ENCODE peak calls at places on chromosomes 1 and 21, in nine cellular contexts. G is CD8-positive, alpha-beta T cell; U is SJSA1; W is CD8-positive, alpha-beta memory T cell; B is aorta; J is NT2/D1; R is suprapubic skin; A is neural progenitor cell; O is fibroblast of lung. I is an unnamed sample.

GRCh38 chr1:89949991-89950624 is 44.8 kb upstream of the ZNF326 start:
- DNase-seq in B (no peak), U (no peak), G (no peak), A (peak; percentile 10), W (no peak), O (no peak), J (no peak), R (no peak), I (no peak)

GRCh38 chr21:34367320-34367935 is 3.6 kb downstream of the KCNE2 start:
- DNase-seq in W (peak; percentile 30), O (peak; percentile 74), J (peak; percentile 74), U (peak; percentile 81), R (no peak), G (peak; percentile 41), A (peak; percentile 70), B (no peak), I (peak; percentile 79)

GRCh38 chr21:23601549-23601948 is 2005.7 kb downstream of the MRPL39 start:
- DNase-seq in R (no peak), O (no peak), A (no peak), G (no peak), B (no peak), J (no peak), U (no peak), W (no peak), I (peak; percentile 1)

GRCh38 chr1:35179864-35180263 is 13.1 kb downstream of the SFPQ start:
- DNase-seq in O (no peak), G (no peak), U (no peak), B (no peak), W (no peak), A (no peak), J (no peak), R (no peak), I (no peak)

GRCh38 chr1:222618880-222619321 is 1.0 kb downstream of the MIA3 start:
- DNase-seq in J (no peak), G (peak; percentile 7), O (peak; percentile 35), W (no peak), A (peak; percentile 56), B (peak; percentile 71), R (no peak), U (no peak), I (peak; percentile 28)

GRCh38 chr1:225861834-225862580 is 20.2 kb downstream of the TMEM63A start:
- DNase-seq in O (no peak), A (no peak), J (no peak), B (no peak), U (no peak), R (no peak), G (no peak), W (no peak), I (no peak)

GRCh38 chr1:35883681-35884155 is 709 bp downstream of the AGO1 start:
- DNase-seq in W (peak; percentile 34), R (peak; percentile 71), B (peak; percentile 85), J (no peak), U (no peak), G (peak; percentile 45), O (peak; percentile 20), A (peak; percentile 86), I (peak; percentile 72)

GRCh38 chr1:183106166-183106565 is 79.9 kb upstream of the LAMC2 start:
- DNase-seq in R (no peak), B (no peak), W (no peak), G (no peak), A (no peak), J (no peak), O (peak; percentile 49), U (no peak), I (no peak)

GRCh38 chr1:13714851-13715250 is 14.9 kb downstream of the PRDM2 start:
- DNase-seq in J (no peak), U (no peak), A (no peak), O (peak; percentile 8), W (no peak), G (no peak), R (no peak), B (no peak), I (no peak)

GRCh38 chr1:50620680-50621329 is 197.6 kb upstream of the DMRTA2 start:
- DNase-seq in G (no peak), R (no peak), B (no peak), O (peak; percentile 37), A (peak; percentile 11), U (peak; percentile 45), J (no peak), W (no peak), I (no peak)

GRCh38 chr1:215160351-215160750 is 77.8 kb downstream of the KCNK2 start:
- DNase-seq in O (peak; percentile 19), U (no peak), G (no peak), A (no peak), J (no peak), R (no peak), W (no peak), B (no peak), I (no peak)

GRCh38 chr1:237320890-237321289 is 278.9 kb downstream of the RYR2 start:
- DNase-seq in A (no peak), R (no peak), W (no peak), B (no peak), O (no peak), U (no peak), J (no peak), G (no peak), I (no peak)

GRCh38 chr1:1322952-1323351 is 1.5 kb downstream of the INTS11 start:
- DNase-seq in O (no peak), B (no peak), G (no peak), A (no peak), W (no peak), R (no peak), J (no peak), U (no peak), I (no peak)

GRCh38 chr1:47507140-47507539 is 69.3 kb downstream of the FOXD2 start:
- DNase-seq in B (no peak), R (no peak), O (no peak), J (no peak), W (no peak), A (no peak), G (no peak), U (no peak), I (no peak)

DNA sequence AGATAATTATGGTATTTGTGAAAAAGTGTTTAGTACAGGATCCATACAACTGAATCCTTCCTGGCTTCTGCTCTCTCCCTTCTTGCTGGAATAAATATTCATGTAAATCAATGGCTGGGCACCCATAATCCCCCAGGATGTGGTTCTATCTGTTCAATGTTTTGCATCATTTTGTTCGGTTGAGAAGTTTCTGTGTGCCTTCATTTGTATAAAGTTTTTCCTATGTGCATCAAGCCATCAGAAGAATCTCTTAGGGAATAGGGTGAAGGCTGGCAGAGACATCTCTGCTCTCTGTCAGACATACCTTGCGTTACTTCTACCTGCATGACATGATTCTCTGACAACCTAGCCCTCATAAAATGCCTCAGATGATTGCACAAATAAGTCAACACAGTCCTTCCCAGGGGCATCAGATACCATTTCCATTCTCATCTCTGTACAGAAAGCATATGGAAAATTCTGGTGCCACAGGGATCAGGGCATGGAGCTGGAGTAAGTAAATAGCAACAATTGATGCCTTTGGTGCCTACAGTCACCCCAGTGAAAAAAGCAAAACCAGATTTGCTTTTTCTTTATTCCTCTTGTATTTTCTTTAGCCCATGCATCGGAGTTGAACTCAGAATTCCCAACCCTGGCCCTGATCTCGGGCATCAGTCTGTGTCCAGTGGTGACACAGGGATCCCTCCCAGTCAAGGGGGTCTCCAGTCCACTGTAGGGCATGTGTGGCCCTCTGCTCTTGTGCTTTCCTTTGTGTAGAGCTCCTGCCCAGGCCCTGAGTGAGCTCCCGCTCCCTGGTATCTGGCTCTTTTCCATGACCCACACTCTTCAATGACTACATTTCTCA is 39.7 kb upstream of the ATP1A1 start:
- DNase-seq in G (no peak), A (no peak), U (no peak), B (no peak), R (no peak), W (no peak), J (no peak), O (no peak), I (no peak)
- H3K4me3 ChIP-seq in G (no peak overlapping the region), A (no peak overlapping the region), U (no peak overlapping the region), B (no peak overlapping the region), R (no peak overlapping the region), W (no peak overlapping the region), J (no peak overlapping the region), O (no peak overlapping the region), I (no peak overlapping the region)

GRCh38 chr1:41819069-41819468 is 99.7 kb downstream of the HIVEP3 start:
- DNase-seq in U (no peak), W (no peak), G (no peak), A (no peak), O (no peak), B (no peak), J (no peak), R (no peak), I (no peak)

GRCh38 chr1:41813220-41813619 is 105.5 kb downstream of the HIVEP3 start:
- DNase-seq in J (no peak), A (no peak), B (no peak), O (peak; percentile 31), R (no peak), W (no peak), U (no peak), G (no peak), I (no peak)

GRCh38 chr1:41819843-41820242 is 98.9 kb downstream of the HIVEP3 start:
- DNase-seq in O (no peak), G (no peak), U (no peak), A (no peak), R (no peak), B (no peak), J (no peak), W (no peak), I (no peak)

GRCh38 chr1:41813755-41814694 is 104.7 kb downstream of the HIVEP3 start:
- DNase-seq in W (no peak), J (no peak), R (no peak), G (no peak), U (no peak), A (no peak), O (no peak), B (no peak), I (no peak)

DNA sequence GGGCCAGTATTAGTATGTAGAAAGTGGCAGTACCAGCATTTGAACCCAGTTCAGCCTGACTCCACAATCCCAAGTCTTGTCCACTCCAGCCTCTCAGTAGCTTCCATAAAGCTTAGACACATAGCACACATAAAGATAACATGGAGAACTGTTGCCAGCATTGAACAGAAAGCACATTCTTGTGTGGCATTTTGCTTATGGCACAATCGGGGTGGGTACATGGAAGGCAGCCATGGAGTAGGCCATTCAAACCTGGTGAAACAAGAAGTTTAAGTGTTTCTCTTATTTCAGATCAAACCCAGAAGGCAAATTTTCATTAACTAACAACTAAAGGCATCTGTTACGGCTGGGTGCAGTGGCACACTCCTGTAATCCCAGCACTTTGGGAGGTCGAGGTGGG is 102.7 kb downstream of the HIVEP3 start:
- DNase-seq in O (no peak), J (no peak), A (no peak), G (no peak), W (no peak), B (no peak), U (no peak), R (no peak), I (no peak)
- H3K4me1 ChIP-seq in O (peaks cover 5% of the 10 kb centered on the region), J (no peaks in the 10 kb centered on the region), A (peaks cover 12% of the 10 kb centered on the region), G (peaks cover 4% of the 10 kb centered on the region), W (peaks cover 14% of the 10 kb centered on the region), B (no peaks in the 10 kb centered on the region), U (peaks cover 22% of the 10 kb centered on the region), R (peaks cover 15% of the 10 kb centered on the region), I (no peaks in the 10 kb centered on the region)

GRCh38 chr1:207402744-207403143 is 51.4 kb upstream of the CR2 start:
- DNase-seq in J (no peak), U (no peak), G (no peak), B (no peak), R (no peak), W (no peak), A (no peak), O (no peak), I (no peak)
- H3K4me3 ChIP-seq in J (no peak overlapping the region), U (no peak overlapping the region), G (no peak overlapping the region), B (no peak overlapping the region), R (no peak overlapping the region), W (no peak overlapping the region), A (no peak overlapping the region), O (no peak overlapping the region), I (no peak overlapping the region)

GRCh38 chr1:3125546-3126368 is 56.8 kb downstream of the PRDM16 start:
- DNase-seq in J (no peak), W (no peak), A (peak; percentile 75), U (no peak), G (no peak), R (no peak), O (no peak), B (no peak), I (no peak)
- H3K4me1 ChIP-seq in J (peaks cover 8% of the 10 kb centered on the region), W (no peaks in the 10 kb centered on the region), A (peaks cover 72% of the 10 kb centered on the region), U (no peaks in the 10 kb centered on the region), G (no peaks in the 10 kb centered on the region), R (no peaks in the 10 kb centered on the region), O (no peaks in the 10 kb centered on the region), B (no peaks in the 10 kb centered on the region), I (no peaks in the 10 kb centered on the region)